ENCODE peak calls at places on chromosomes 2 and 18, in six cellular contexts. One of them, this sample, is unnamed.
A peak's percentile ranks its signal among the peaks of the same experiment; 100 is the strongest.

GRCh38 chr2:160647967-160648685 is 154.5 kb upstream of the RBMS1 start:
- DNase-seq in astrocyte of the spinal cord: no peak
- DNase-seq in uterus: no peak
- DNase-seq in mucosa of descending colon: peak; percentile 50
- DNase-seq in CD4-positive, CD25-positive, alpha-beta regulatory T cell: no peak
- DNase-seq in IMR-90: no peak
- DNase-seq in this sample: no peak

GRCh38 chr2:201665420-201666158 is 22.3 kb upstream of the TMEM237 start:
- DNase-seq in uterus: no peak
- DNase-seq in CD4-positive, CD25-positive, alpha-beta regulatory T cell: no peak
- DNase-seq in astrocyte of the spinal cord: peak; percentile 33
- DNase-seq in IMR-90: peak; percentile 16
- DNase-seq in mucosa of descending colon: no peak
- DNase-seq in this sample: no peak

GRCh38 chr2:240797500-240797895 is 22.5 kb downstream of the KIF1A start:
- DNase-seq in astrocyte of the spinal cord: no peak
- DNase-seq in uterus: no peak
- DNase-seq in mucosa of descending colon: peak; percentile 34
- DNase-seq in IMR-90: no peak
- DNase-seq in CD4-positive, CD25-positive, alpha-beta regulatory T cell: no peak
- DNase-seq in this sample: no peak

GRCh38 chr2:47237375-47238357 is 82.6 kb upstream of the STPG4 start:
- DNase-seq in astrocyte of the spinal cord: peak; percentile 74
- DNase-seq in uterus: peak; percentile 75
- DNase-seq in mucosa of descending colon: no peak
- DNase-seq in CD4-positive, CD25-positive, alpha-beta regulatory T cell: no peak
- DNase-seq in IMR-90: peak; percentile 47
- DNase-seq in this sample: no peak

GRCh38 chr2:146374505-146374904 is 1470.3 kb upstream of the ACVR2A start:
- DNase-seq in mucosa of descending colon: no peak
- DNase-seq in astrocyte of the spinal cord: no peak
- DNase-seq in CD4-positive, CD25-positive, alpha-beta regulatory T cell: no peak
- DNase-seq in uterus: no peak
- DNase-seq in IMR-90: peak; percentile 20
- DNase-seq in this sample: no peak

GRCh38 chr2:207796585-207797350 is 27.1 kb upstream of the FZD5 start:
- DNase-seq in uterus: no peak
- DNase-seq in astrocyte of the spinal cord: no peak
- DNase-seq in mucosa of descending colon: peak; percentile 66
- DNase-seq in IMR-90: peak; percentile 28
- DNase-seq in CD4-positive, CD25-positive, alpha-beta regulatory T cell: no peak
- DNase-seq in this sample: no peak

GRCh38 chr2:109032229-109032800 is 43.3 kb upstream of the EDAR start:
- DNase-seq in mucosa of descending colon: no peak
- DNase-seq in astrocyte of the spinal cord: no peak
- DNase-seq in CD4-positive, CD25-positive, alpha-beta regulatory T cell: no peak
- DNase-seq in IMR-90: no peak
- DNase-seq in uterus: no peak
- DNase-seq in this sample: no peak

GRCh38 chr2:43136011-43136799 is 90.2 kb downstream of the ZFP36L2 start:
- DNase-seq in uterus: no peak
- DNase-seq in IMR-90: no peak
- DNase-seq in CD4-positive, CD25-positive, alpha-beta regulatory T cell: no peak
- DNase-seq in mucosa of descending colon: no peak
- DNase-seq in astrocyte of the spinal cord: no peak
- DNase-seq in this sample: no peak

GRCh38 chr2:1612391-1613077 is 131.8 kb downstream of the PXDN start:
- DNase-seq in uterus: no peak
- DNase-seq in IMR-90: no peak
- DNase-seq in astrocyte of the spinal cord: no peak
- DNase-seq in mucosa of descending colon: no peak
- DNase-seq in CD4-positive, CD25-positive, alpha-beta regulatory T cell: no peak
- DNase-seq in this sample: no peak

GRCh38 chr18:9779630-9780029 is 71.5 kb downstream of the RAB31 start:
- DNase-seq in uterus: no peak
- DNase-seq in CD4-positive, CD25-positive, alpha-beta regulatory T cell: no peak
- DNase-seq in IMR-90: no peak
- DNase-seq in astrocyte of the spinal cord: no peak
- DNase-seq in mucosa of descending colon: no peak
- DNase-seq in this sample: no peak

GRCh38 chr2:239725551-239725890 is 299.6 kb downstream of the NDUFA10 start:
- DNase-seq in CD4-positive, CD25-positive, alpha-beta regulatory T cell: no peak
- DNase-seq in astrocyte of the spinal cord: no peak
- DNase-seq in mucosa of descending colon: no peak
- DNase-seq in uterus: peak; percentile 8
- DNase-seq in IMR-90: no peak
- DNase-seq in this sample: no peak

GRCh38 chr2:231201475-231201814 is 3.0 kb downstream of the ARMC9 start:
- DNase-seq in CD4-positive, CD25-positive, alpha-beta regulatory T cell: no peak
- DNase-seq in IMR-90: no peak
- DNase-seq in uterus: no peak
- DNase-seq in mucosa of descending colon: no peak
- DNase-seq in astrocyte of the spinal cord: no peak
- DNase-seq in this sample: no peak
- H3K4me3 ChIP-seq in CD4-positive, CD25-positive, alpha-beta regulatory T cell: no peak overlapping the region
- H3K4me3 ChIP-seq in IMR-90: no peak overlapping the region
- H3K4me3 ChIP-seq in uterus: no peak overlapping the region
- H3K4me3 ChIP-seq in mucosa of descending colon: no peak overlapping the region
- H3K4me3 ChIP-seq in astrocyte of the spinal cord: no peak overlapping the region
- H3K4me3 ChIP-seq in this sample: no peak overlapping the region

DNA sequence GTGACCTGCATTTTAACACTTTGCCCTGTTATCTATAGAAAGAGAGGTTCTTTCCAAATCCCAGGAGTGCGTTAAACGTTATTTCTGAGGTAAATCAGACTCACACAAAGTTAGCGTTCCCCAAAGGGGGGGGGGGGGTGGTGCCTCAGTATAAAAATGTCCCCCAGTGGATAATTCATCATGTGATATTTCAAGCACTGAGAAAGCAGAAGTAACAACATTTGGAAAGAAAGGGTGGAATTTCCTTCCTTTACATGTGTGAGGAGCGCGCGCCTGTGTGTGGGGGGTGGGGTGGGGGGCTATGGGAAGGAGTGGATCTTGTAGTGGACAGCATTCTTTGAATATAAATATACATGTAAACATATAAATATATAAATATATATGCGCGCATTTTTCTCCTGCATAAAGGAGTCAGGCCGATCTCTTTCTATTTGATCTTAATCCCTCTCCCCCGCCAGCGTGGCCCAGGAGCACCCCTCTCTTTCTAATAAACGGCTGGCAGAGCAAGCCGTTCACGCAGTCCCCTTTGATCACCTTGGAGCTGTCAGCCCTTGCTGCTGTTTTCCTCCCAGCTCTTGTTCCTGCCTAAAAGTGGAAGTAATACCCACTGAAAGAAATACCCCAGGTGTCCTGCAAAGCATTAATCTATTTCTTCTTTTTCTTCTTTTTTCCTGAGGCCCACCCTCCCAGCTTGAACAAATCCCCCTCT is 631.0 kb downstream of the NYAP2 start:
- DNase-seq in mucosa of descending colon: no peak
- DNase-seq in CD4-positive, CD25-positive, alpha-beta regulatory T cell: no peak
- DNase-seq in uterus: no peak
- DNase-seq in astrocyte of the spinal cord: no peak
- DNase-seq in IMR-90: no peak
- DNase-seq in this sample: no peak
- H3K4me3 ChIP-seq in mucosa of descending colon: no peak overlapping the region
- H3K4me3 ChIP-seq in CD4-positive, CD25-positive, alpha-beta regulatory T cell: no peak overlapping the region
- H3K4me3 ChIP-seq in uterus: peak overlapping the region; percentile 49
- H3K4me3 ChIP-seq in astrocyte of the spinal cord: peak overlapping the region; percentile 49
- H3K4me3 ChIP-seq in IMR-90: peak overlapping the region; percentile 52
- H3K4me3 ChIP-seq in this sample: no peak overlapping the region

DNA sequence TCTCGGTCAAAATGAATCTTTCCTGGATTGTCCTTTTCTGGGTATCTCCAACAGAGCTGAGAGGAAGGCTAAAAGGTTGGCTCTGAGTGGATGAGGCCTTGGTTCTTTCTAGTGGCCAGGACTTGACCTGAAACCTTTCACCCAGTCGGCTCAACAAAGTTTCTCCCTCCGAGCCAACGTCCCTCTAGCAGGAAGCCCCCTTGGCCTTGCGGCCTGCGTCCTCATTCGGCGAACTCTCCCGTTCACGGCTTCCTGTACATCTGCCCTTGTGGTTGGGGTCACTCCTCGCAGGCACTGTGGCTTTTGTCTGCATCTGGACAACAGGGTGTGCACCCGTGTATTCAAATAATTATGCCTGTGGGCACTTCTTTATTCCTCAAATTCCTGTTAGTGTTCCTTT is 9.4 kb upstream of the SIX3 start:
- DNase-seq in CD4-positive, CD25-positive, alpha-beta regulatory T cell: no peak
- DNase-seq in astrocyte of the spinal cord: no peak
- DNase-seq in uterus: no peak
- DNase-seq in IMR-90: no peak
- DNase-seq in mucosa of descending colon: no peak
- DNase-seq in this sample: no peak
- H3K4me3 ChIP-seq in CD4-positive, CD25-positive, alpha-beta regulatory T cell: no peak overlapping the region
- H3K4me3 ChIP-seq in astrocyte of the spinal cord: no peak overlapping the region
- H3K4me3 ChIP-seq in uterus: no peak overlapping the region
- H3K4me3 ChIP-seq in IMR-90: no peak overlapping the region
- H3K4me3 ChIP-seq in mucosa of descending colon: no peak overlapping the region
- H3K4me3 ChIP-seq in this sample: no peak overlapping the region

GRCh38 chr2:28447943-28448737 is 47.7 kb upstream of the PLB1 start:
- DNase-seq in CD4-positive, CD25-positive, alpha-beta regulatory T cell: peak; percentile 15
- DNase-seq in mucosa of descending colon: no peak
- DNase-seq in IMR-90: peak; percentile 91
- DNase-seq in astrocyte of the spinal cord: peak; percentile 82
- DNase-seq in uterus: no peak
- DNase-seq in this sample: no peak

GRCh38 chr2:28444951-28445350 is 50.9 kb upstream of the PLB1 start:
- DNase-seq in IMR-90: no peak
- DNase-seq in CD4-positive, CD25-positive, alpha-beta regulatory T cell: no peak
- DNase-seq in astrocyte of the spinal cord: no peak
- DNase-seq in uterus: no peak
- DNase-seq in mucosa of descending colon: no peak
- DNase-seq in this sample: no peak

GRCh38 chr2:28448738-28449100 is 47.1 kb upstream of the PLB1 start:
- DNase-seq in mucosa of descending colon: no peak
- DNase-seq in astrocyte of the spinal cord: no peak
- DNase-seq in uterus: no peak
- DNase-seq in CD4-positive, CD25-positive, alpha-beta regulatory T cell: no peak
- DNase-seq in IMR-90: no peak
- DNase-seq in this sample: no peak

GRCh38 chr2:28442328-28442727 is 49.7 kb downstream of the FOSL2 start:
- DNase-seq in uterus: no peak
- DNase-seq in astrocyte of the spinal cord: no peak
- DNase-seq in IMR-90: no peak
- DNase-seq in mucosa of descending colon: no peak
- DNase-seq in CD4-positive, CD25-positive, alpha-beta regulatory T cell: no peak
- DNase-seq in this sample: no peak

DNA sequence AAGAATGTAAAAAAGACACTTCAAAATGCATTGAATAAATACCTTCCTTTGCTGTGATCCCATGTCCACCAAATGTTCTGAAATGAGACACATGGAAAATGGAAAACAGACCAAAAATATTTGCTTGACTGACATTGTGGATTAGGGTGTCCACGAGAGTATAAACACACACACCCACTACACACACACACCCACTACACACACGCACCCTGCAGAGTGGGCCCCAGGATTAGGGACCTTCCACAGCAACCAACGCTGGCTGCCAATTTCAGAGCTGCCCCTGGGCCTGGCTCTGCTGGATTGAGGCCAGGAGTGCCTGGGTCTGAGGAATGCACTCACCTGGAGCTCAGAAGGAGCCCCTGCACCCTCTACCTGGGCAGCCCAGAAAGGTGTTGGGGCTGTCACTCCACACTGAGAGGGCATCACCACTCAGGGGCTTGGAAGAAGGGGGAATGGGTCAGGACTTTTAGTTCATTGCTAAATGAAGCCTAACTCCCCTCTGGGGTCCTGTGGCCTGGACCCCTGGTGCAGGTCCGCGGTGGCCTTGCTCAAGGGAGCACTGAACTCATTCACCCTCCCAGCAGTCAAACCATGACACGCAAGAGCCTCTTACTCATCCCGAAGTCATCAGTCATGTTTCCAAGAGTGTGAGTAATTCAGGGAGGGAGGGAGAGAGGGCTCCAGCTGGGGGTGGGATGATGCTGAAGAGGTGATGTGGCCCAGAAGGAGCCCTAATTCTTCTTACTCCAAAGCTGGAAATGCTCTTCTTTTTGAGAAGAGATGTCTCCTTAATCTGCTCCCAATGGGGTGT is 50.2 kb upstream of the PLB1 start:
- DNase-seq in IMR-90: peak; percentile 97
- DNase-seq in mucosa of descending colon: no peak
- DNase-seq in astrocyte of the spinal cord: peak; percentile 91
- DNase-seq in uterus: no peak
- DNase-seq in CD4-positive, CD25-positive, alpha-beta regulatory T cell: no peak
- DNase-seq in this sample: no peak
- H3K4me3 ChIP-seq in IMR-90: no peak overlapping the region
- H3K4me3 ChIP-seq in mucosa of descending colon: no peak overlapping the region
- H3K4me3 ChIP-seq in astrocyte of the spinal cord: no peak overlapping the region
- H3K4me3 ChIP-seq in uterus: no peak overlapping the region
- H3K4me3 ChIP-seq in CD4-positive, CD25-positive, alpha-beta regulatory T cell: no peak overlapping the region
- H3K4me3 ChIP-seq in this sample: no peak overlapping the region

DNA sequence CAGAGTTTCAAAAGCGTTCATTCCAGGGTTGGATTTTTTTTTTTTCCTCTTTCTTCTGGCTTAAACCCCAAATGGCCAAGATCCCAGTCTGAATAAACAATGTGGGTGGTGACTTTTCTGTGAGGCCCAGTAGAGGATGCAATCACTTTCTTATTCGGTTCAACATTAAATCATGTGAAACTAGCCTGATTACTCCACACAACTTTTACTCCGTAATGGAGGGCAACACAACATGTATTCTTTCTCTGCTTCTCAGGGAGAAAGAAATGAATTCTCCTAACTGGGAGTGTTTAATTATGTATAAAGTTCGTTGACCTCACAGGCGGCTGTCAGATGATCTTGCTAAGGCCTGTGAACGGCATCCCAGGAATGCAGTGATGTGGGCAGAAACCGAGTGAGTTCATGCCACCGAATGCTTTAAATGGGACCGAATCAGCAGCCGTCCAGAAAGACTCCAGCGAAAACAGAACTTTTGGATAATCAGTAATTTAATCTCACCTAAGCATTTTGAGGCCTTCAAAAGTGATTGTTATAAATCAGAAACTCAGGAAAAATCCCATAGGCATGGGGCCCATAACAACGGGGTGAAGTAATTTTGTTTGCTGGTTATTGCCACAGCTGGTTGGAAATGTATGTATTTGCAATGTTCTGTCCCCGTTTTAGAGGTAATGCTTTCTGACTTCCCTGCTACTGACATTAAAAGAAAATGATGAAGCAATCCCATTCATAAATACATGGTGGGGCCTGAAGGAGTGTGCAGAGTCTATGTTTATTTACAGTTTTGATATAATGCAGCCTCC is 81.5 kb downstream of the BCL2 start:
- DNase-seq in mucosa of descending colon: no peak
- DNase-seq in uterus: no peak
- DNase-seq in IMR-90: peak; percentile 85
- DNase-seq in CD4-positive, CD25-positive, alpha-beta regulatory T cell: no peak
- DNase-seq in astrocyte of the spinal cord: peak; percentile 91
- DNase-seq in this sample: no peak
- H3K4me3 ChIP-seq in mucosa of descending colon: no peak overlapping the region
- H3K4me3 ChIP-seq in uterus: peak overlapping the region; percentile 24
- H3K4me3 ChIP-seq in IMR-90: peak overlapping the region; percentile 16
- H3K4me3 ChIP-seq in CD4-positive, CD25-positive, alpha-beta regulatory T cell: no peak overlapping the region
- H3K4me3 ChIP-seq in astrocyte of the spinal cord: no peak overlapping the region
- H3K4me3 ChIP-seq in this sample: no peak overlapping the region

This sample was measured in GM12864.